ENCODE peak calls at places on chromosomes 11 and 22, in eight cellular contexts. P is stimulated activated CD8-positive, alpha-beta memory T cell treated with anti-CD3 and anti-CD28 coated beads, Interleukin-7, amount 100 ng/mL, for 48 hours; J is CD8-positive, alpha-beta memory T cell; A is stimulated activated CD4-positive, alpha-beta T cell treated with anti-CD3 and anti-CD28 coated beads, TNF-alpha, amount 100 ng/mL, for 24 hours; U is AG10803; E is fibroblast of lung; S is activated gamma-delta T cell treated with Interleukin-2 at 50 U/mL for 16 hours; R is fibroblast of gingiva. C is an unnamed sample.

GRCh38 chr11:76152086-76152658 is 54.1 kb downstream of the WNT11 start:
- DNase-seq in P (peak; percentile 87), J (peak; percentile 83), A (peak; percentile 70), U (peak; percentile 74), E (peak; percentile 66), S (peak; percentile 79), R (peak; percentile 54), C (peak; percentile 45)

GRCh38 chr11:117180020-117180419 is 1.5 kb downstream of the SIDT2 start:
- DNase-seq in P (no peak), J (no peak), A (no peak), U (peak; percentile 24), E (peak; percentile 24), S (no peak), R (no peak), C (no peak)

GRCh38 chr22:26169312-26170111 is at the start of gene SEZ6L:
- DNase-seq in P (no peak), J (no peak), A (no peak), U (no peak), E (peak; percentile 7), S (no peak), R (no peak), C (no peak)

GRCh38 chr11:102306048-102306575 is 11.2 kb upstream of the BIRC3 start:
- DNase-seq in P (no peak), J (no peak), A (no peak), U (no peak), E (peak; percentile 29), S (no peak), R (no peak), C (peak; percentile 70)

GRCh38 chr22:39007177-39007576 is 6.9 kb upstream of the APOBEC3C start:
- DNase-seq in P (no peak), J (no peak), A (no peak), U (no peak), E (no peak), S (no peak), R (no peak), C (no peak)

GRCh38 chr11:71372693-71373657 is 75.2 kb downstream of the DHCR7 start:
- DNase-seq in P (no peak), J (no peak), A (no peak), U (peak; percentile 42), E (peak; percentile 19), S (no peak), R (peak; percentile 50), C (no peak)

GRCh38 chr11:64580387-64580786 is 10.6 kb upstream of the SLC22A12 start:
- DNase-seq in P (no peak), J (no peak), A (no peak), U (no peak), E (peak; percentile 4), S (no peak), R (no peak), C (no peak)

GRCh38 chr11:20762112-20762511 is 92.7 kb downstream of the NELL1 start:
- DNase-seq in P (no peak), J (no peak), A (no peak), U (no peak), E (no peak), S (no peak), R (no peak), C (no peak)

GRCh38 chr11:68113986-68114385 is 7.2 kb downstream of the CHKA start:
- DNase-seq in P (no peak), J (no peak), A (no peak), U (peak; percentile 47), E (no peak), S (no peak), R (peak; percentile 72), C (no peak)

GRCh38 chr22:29320546-29320945 is 5.0 kb upstream of the RASL10A start:
- DNase-seq in P (no peak), J (no peak), A (no peak), U (no peak), E (no peak), S (no peak), R (no peak), C (no peak)

GRCh38 chr22:43262990-43263644 is 76.2 kb upstream of the TTLL12 start:
- DNase-seq in P (peak; percentile 4), J (peak; percentile 74), A (no peak), U (no peak), E (no peak), S (peak; percentile 55), R (no peak), C (no peak)

GRCh38 chr11:120774591-120775386 is 249.1 kb upstream of the TBCEL start:
- DNase-seq in P (no peak), J (no peak), A (no peak), U (no peak), E (no peak), S (no peak), R (no peak), C (no peak)

GRCh38 chr11:64867748-64868462 is 10.5 kb downstream of the EHD1 start:
- DNase-seq in P (no peak), J (no peak), A (no peak), U (no peak), E (peak; percentile 54), S (no peak), R (no peak), C (peak; percentile 84)

GRCh38 chr22:36257948-36258674 is 5.2 kb downstream of the APOL1 start:
- DNase-seq in P (no peak), J (no peak), A (no peak), U (no peak), E (no peak), S (no peak), R (no peak), C (no peak)

GRCh38 chr11:1122356-1123002 is 35.3 kb upstream of the MUC5AC start:
- DNase-seq in P (no peak), J (no peak), A (no peak), U (no peak), E (no peak), S (no peak), R (no peak), C (no peak)

GRCh38 chr22:17398159-17398558 is 28.9 kb downstream of the CECR2 start:
- DNase-seq in P (no peak), J (no peak), A (no peak), U (no peak), E (no peak), S (no peak), R (no peak), C (no peak)

GRCh38 chr11:84981296-84981695 is 645.8 kb downstream of the DLG2 start:
- DNase-seq in P (no peak), J (no peak), A (no peak), U (no peak), E (peak; percentile 39), S (no peak), R (no peak), C (no peak)

GRCh38 chr22:30717331-30717921 is 22.8 kb downstream of the OSBP2 start:
- DNase-seq in P (no peak), J (no peak), A (no peak), U (peak; percentile 80), E (peak; percentile 86), S (no peak), R (peak; percentile 78), C (no peak)

GRCh38 chr11:2798951-2799761 is 86.4 kb downstream of the CDKN1C start:
- DNase-seq in P (no peak), J (no peak), A (no peak), U (no peak), E (peak; percentile 41), S (no peak), R (no peak), C (no peak)

GRCh38 chr22:26453195-26453594 is 24.1 kb downstream of the ASPHD2 start:
- DNase-seq in P (no peak), J (no peak), A (no peak), U (no peak), E (no peak), S (no peak), R (no peak), C (no peak)

GRCh38 chr11:118046964-118047700 is 29.7 kb upstream of the TMPRSS4 start:
- DNase-seq in P (no peak), J (no peak), A (no peak), U (no peak), E (no peak), S (no peak), R (no peak), C (no peak)

GRCh38 chr11:69840371-69841169 is 21.4 kb upstream of the FGF3 start:
- DNase-seq in P (no peak), J (no peak), A (no peak), U (no peak), E (no peak), S (no peak), R (no peak), C (peak; percentile 12)

GRCh38 chr11:57131080-57131790 is 50.5 kb upstream of the LRRC55 start:
- DNase-seq in P (no peak), J (no peak), A (no peak), U (peak; percentile 8), E (peak; percentile 10), S (no peak), R (no peak), C (peak; percentile 13)

GRCh38 chr11:66739983-66740382 is 11.0 kb upstream of the SPTBN2 start:
- DNase-seq in P (no peak), J (no peak), A (no peak), U (peak; percentile 12), E (peak; percentile 55), S (no peak), R (no peak), C (peak; percentile 60)

GRCh38 chr11:129917231-129917630 is 21.9 kb upstream of the NFRKB start:
- DNase-seq in P (no peak), J (no peak), A (no peak), U (peak; percentile 27), E (peak; percentile 28), S (no peak), R (no peak), C (no peak)

GRCh38 chr22:39785232-39785631 is 108.3 kb downstream of the ENTHD1 start:
- DNase-seq in P (no peak), J (no peak), A (no peak), U (no peak), E (no peak), S (no peak), R (no peak), C (no peak)

GRCh38 chr22:46057762-46058420 is 80.9 kb upstream of the WNT7B start:
- DNase-seq in P (no peak), J (peak; percentile 45), A (no peak), U (peak; percentile 83), E (peak; percentile 72), S (no peak), R (peak; percentile 88), C (no peak)

C was measured in NCI-H226.